ENCODE peak calls at places on chromosomes 7 and 10, in nine cellular contexts. K, I, T, R, E, P, O, D and W are unnamed samples.

GRCh38 chr7:80136276-80137045 is 1.8 kb downstream of the GNAI1 start:
- DNase-seq in I (peak), T (no peak), K (no peak), R (no peak), P (peak), E (no peak), O (no peak), D (no peak), W (no peak)

GRCh38 chr7:142872106-142872675 is 13.4 kb downstream of the TRPV6 start:
- DNase-seq in D (no peak), I (no peak), O (no peak), R (no peak), K (peak), P (no peak), T (no peak), E (no peak), W (no peak)

GRCh38 chr7:109479388-109479787 is 909.7 kb downstream of the DNAJB9 start:
- DNase-seq in I (no peak), D (no peak), O (no peak), E (no peak), R (no peak), K (no peak), T (no peak), P (no peak), W (no peak)

GRCh38 chr7:67913604-67914003 is 917.0 kb downstream of the TYW1 start:
- DNase-seq in O (no peak), K (no peak), T (no peak), P (no peak), R (no peak), D (no peak), I (no peak), E (no peak), W (no peak)

GRCh38 chr7:150876817-150877526 is 24.7 kb downstream of the AOC1 start:
- DNase-seq in O (peak), T (peak), D (peak), I (peak), K (no peak), R (peak), E (peak), P (peak), W (peak)

GRCh38 chr10:100873081-100873824 is 39.5 kb upstream of the SLF2 start:
- DNase-seq in I (peak), D (no peak), T (no peak), O (no peak), E (no peak), K (no peak), R (no peak), P (no peak), W (no peak)

GRCh38 chr10:121927361-121927840 is 430 bp downstream of the ATE1 start:
- DNase-seq in T (peak), D (peak), I (peak), R (peak), E (peak), K (no peak), P (peak), O (peak), W (peak)

GRCh38 chr10:79316671-79317431 is 30.4 kb upstream of the PPIF start:
- DNase-seq in T (no peak), P (no peak), D (peak), K (no peak), E (peak), I (no peak), R (no peak), O (no peak), W (no peak)

GRCh38 chr7:74542558-74543117 is 88.9 kb downstream of the GTF2IRD1 start:
- DNase-seq in I (no peak), K (no peak), E (no peak), P (no peak), D (no peak), R (peak), T (no peak), O (peak), W (peak)

GRCh38 chr7:108266489-108266888 is 136.3 kb upstream of the LAMB4 start:
- DNase-seq in E (no peak), D (no peak), T (no peak), R (no peak), I (no peak), P (no peak), O (no peak), K (no peak), W (no peak)

GRCh38 chr10:71950683-71951082 is 13.5 kb upstream of the CHST3 start:
- DNase-seq in D (no peak), P (no peak), O (no peak), I (no peak), R (no peak), K (no peak), T (no peak), E (no peak), W (no peak)

GRCh38 chr10:67665491-67665890 is 30.5 kb downstream of the CTNNA3 start:
- DNase-seq in O (no peak), K (no peak), R (peak), P (no peak), E (no peak), T (peak), I (no peak), D (no peak), W (peak)

GRCh38 chr10:133457100-133457841 is 3.5 kb downstream of the SCART1 start:
- DNase-seq in T (no peak), D (no peak), E (no peak), I (no peak), R (no peak), K (peak), P (no peak), O (no peak), W (no peak)

GRCh38 chr10:43292745-43293676 is 26.1 kb upstream of the RASGEF1A start:
- DNase-seq in D (peak), K (peak), I (peak), E (peak), T (peak), O (no peak), R (peak), P (no peak), W (peak)

GRCh38 chr10:59879363-59879935 is 26.9 kb downstream of the CCDC6 start:
- DNase-seq in O (no peak), R (no peak), I (no peak), P (no peak), D (no peak), K (no peak), E (peak), T (no peak), W (no peak)

GRCh38 chr10:47383254-47384147 is 592 bp downstream of the ZNF488 start:
- DNase-seq in O (no peak), R (no peak), P (peak), D (no peak), T (no peak), K (no peak), I (peak), E (no peak), W (no peak)

GRCh38 chr10:47031953-47032465 is 120.8 kb downstream of the PTPN20 start:
- DNase-seq in R (no peak), K (peak), O (no peak), E (no peak), I (no peak), D (no peak), P (no peak), T (no peak), W (no peak)

GRCh38 chr7:103065666-103066065 is 8.9 kb downstream of the FBXL13 start:
- DNase-seq in R (no peak), D (no peak), K (no peak), O (peak), E (peak), I (peak), T (peak), P (no peak), W (no peak)

GRCh38 chr10:17250736-17251135 is 22.7 kb downstream of the VIM start:
- DNase-seq in D (no peak), T (no peak), K (no peak), R (no peak), P (no peak), E (no peak), O (no peak), I (no peak), W (no peak)

GRCh38 chr7:155893664-155894063 is 81.4 kb upstream of the SHH start:
- DNase-seq in P (no peak), E (no peak), I (no peak), D (no peak), K (no peak), T (no peak), R (no peak), O (no peak), W (no peak)

GRCh38 chr7:130733866-130734524 is at the start of gene KLF14:
- DNase-seq in K (no peak), I (peak), R (no peak), P (peak), D (no peak), T (peak), O (peak), E (peak), W (no peak)

GRCh38 chr7:136685506-136685905 is 182.9 kb upstream of the CHRM2 start:
- DNase-seq in K (no peak), O (no peak), R (no peak), E (no peak), T (no peak), I (peak), D (no peak), P (no peak), W (no peak)

GRCh38 chr10:122152544-122152943 is 118.6 kb upstream of the BTBD16 start:
- DNase-seq in P (no peak), T (no peak), O (peak), I (no peak), E (no peak), D (no peak), K (no peak), R (peak), W (peak)

GRCh38 chr7:73899731-73900142 is 38.8 kb downstream of the TMEM270 start:
- DNase-seq in R (no peak), I (no peak), D (no peak), K (no peak), P (peak), E (no peak), T (no peak), O (peak), W (no peak)

DNA sequence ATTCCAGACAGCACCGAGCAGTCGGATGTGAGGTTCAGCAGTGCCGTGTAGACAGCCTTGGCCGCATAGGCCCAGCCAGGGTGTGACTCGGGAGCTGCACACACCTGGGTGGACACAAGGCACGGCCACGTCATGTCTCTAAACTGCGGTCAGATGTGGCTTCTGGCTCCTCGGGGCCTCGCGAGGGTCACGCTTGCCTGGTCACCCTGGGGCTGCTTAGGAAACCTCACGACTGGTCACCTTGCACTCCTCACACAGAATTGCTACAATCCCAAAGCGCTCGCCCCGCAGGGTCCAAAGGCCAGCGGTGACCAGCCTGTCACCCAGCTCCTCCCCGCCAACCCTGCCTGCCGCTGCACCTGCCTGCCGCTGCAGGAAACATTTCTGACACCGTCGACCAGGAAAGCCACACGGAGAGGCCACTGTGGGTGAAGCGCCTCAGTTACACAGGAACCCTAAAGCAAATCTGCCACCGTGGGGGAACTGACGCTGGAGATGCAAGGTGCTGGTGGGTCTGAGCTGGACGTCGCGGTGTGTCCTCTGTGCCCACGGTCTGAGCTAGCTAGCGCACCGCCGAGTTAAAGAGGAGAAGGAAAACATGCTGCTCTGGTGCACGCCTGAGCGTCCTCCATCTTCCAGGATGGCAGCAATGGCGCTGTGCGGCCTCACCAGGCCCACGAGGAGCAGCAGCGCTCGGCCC is 5.0 kb downstream of the GPER1 start:
- DNase-seq in T (no peak), K (no peak), O (no peak), D (no peak), E (no peak), R (no peak), I (no peak), P (no peak), W (no peak)
- H3K27ac ChIP-seq in T (no peak), K (no peak), O (no peak), D (no peak), E (no peak), R (no peak), I (no peak), P (no peak), W (no peak)

DNA sequence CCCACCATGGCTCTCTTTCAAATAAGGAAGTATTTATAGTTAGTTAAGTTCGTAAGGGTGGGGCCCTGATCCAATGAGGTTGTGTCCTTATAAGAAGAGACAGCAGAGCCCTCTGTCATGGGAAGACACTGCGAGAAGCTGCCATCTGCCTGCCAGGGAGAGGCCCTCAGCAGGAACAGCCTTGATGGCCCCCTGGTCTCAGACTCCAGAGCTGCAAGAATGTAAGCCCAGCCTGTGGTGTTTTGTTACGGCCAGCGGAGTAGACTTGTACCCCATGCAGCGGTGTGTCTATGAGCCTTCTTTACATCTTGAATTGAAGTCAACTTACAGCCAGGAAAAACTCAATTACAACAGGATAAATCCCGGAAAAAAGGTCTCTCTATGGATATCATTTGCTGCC is 14.3 kb upstream of the LARP4B start:
- DNase-seq in O (no peak), P (no peak), E (no peak), R (no peak), I (peak), D (no peak), K (no peak), T (no peak), W (no peak)
- H3K27ac ChIP-seq in O (no peak), P (no peak), E (no peak), R (no peak), I (no peak), D (no peak), K (no peak), T (no peak), W (no peak)

DNA sequence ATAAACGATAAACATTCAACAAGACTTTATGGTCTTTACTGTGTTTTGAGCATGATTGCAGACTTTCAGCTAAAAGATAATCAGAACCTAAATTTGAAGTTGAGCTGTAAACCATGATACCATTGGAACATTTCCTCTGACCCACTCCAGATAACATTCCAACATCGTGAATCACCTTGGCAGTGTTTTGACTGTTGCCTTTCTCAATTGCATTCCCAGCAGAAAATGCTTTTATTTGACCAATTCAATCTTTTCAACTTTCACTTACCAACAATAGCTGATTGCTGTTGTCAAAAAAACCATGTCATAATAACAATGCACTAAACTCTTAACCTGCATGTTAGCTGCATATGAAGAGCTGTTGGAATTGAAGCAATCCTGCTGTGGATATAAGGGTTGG is 165.5 kb downstream of the MDFIC start:
- DNase-seq in T (peak), E (no peak), I (no peak), P (peak), D (no peak), R (peak), O (no peak), K (no peak), W (no peak)
- H3K27ac ChIP-seq in T (no peak), E (no peak), I (no peak), P (peak), D (no peak), R (no peak), O (peak), K (no peak), W (no peak)

GRCh38 chr10:114044251-114045070 is 795 bp downstream of the ADRB1 start:
- DNase-seq in E (no peak), K (no peak), I (peak), P (no peak), R (no peak), T (no peak), O (peak), D (peak), W (no peak)
- H3K27ac ChIP-seq in E (no peak), K (no peak), I (no peak), P (no peak), R (peak), T (no peak), O (peak), D (peak), W (no peak)

DNA sequence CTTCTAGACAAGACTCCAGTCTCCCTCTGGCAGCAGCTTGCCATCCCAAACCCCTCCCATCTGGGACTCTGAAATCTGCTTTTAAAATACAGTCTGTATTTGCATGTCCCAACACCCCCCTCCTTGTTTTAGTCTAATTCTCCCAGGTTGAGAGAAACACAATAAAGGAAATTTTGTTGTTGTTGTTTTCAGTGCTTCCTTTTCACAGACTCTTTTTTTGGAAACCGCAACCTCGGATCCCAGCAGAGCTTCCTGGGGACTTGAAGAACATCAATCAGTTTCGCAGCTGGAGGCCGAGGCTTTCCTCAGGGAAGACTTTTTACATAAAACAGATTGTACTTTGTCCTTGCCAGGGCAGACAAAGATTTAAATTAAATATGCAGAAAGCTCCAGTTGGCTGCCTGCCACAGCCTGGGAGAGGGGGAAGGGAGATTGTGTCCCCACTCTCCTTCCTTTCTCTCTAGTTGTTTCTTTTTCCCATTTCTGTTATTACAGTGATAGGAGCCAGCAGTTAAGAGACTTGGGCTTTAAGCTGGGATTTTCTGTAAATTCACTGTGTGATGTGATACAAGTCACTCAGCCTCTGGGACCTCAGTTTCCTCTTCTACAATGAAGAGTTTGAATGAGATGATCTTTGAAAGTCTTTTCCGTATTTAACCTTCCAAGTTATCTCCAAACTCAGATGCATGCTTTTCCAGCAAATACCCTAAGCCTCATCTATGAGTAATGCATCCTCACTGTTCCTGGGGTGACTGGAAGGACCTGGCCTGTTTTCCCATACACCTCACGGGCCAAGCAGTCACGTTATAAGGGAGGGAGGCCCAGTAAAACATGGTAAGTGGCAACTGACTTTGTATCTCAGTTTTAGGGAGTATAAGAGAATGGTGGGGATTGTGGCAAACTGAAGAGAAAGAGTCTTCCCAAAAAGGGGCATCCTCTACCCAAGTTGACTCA is 192.3 kb downstream of the REEP3 start:
- DNase-seq in R (peak), I (peak), T (peak), K (no peak), E (no peak), D (no peak), P (no peak), O (peak), W (no peak)
- H3K27ac ChIP-seq in R (peak), I (peak), T (peak), K (peak), E (no peak), D (peak), P (no peak), O (peak), W (peak)

DNA sequence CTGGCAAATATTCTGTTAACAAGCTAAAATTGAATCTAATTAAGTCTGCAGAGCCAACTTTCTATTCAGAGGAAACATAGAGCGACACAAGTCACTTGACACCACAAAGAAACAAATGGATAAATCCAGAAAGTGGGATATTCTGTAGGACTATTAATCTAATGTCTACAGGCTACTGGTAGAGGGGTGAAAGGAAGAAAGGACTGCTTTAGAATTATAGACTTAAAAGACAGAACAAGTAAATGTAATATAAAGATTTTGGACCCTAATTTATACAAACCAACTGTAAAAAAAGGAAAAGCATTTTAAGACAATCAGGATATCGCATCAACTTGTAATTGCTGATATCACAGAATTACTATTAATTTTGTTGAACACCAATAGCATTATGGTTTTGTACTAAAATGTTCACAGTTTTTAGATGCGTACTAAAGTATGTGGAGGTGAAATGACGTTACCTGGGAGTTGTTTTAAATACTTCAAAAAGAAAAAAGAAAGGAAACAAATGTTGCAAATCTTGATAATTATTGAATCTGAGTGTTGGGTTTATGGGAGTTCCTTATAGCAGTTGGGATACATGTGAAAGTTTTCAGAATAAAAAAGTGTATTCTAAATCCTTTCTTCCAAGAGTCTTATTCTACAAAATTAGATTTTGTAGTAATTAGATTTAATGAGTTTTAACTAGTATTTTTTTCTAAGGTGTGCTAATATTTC is 73.5 kb upstream of the ASAH2 start:
- DNase-seq in O (no peak), K (no peak), T (no peak), E (no peak), P (no peak), I (no peak), R (no peak), D (no peak), W (no peak)
- H3K27ac ChIP-seq in O (peak), K (no peak), T (no peak), E (peak), P (peak), I (no peak), R (peak), D (peak), W (no peak)